ENCODE peak calls at places on chromosome 21, in six cellular contexts. H is GM23248; I is stomach; F is GM12865; R is naive thymus-derived CD4-positive, alpha-beta T cell; B is gastrocnemius medialis. M is an unnamed sample.

GRCh38 chr21:42545745-42546144 is 32.1 kb downstream of the SLC37A1 start:
- DNase-seq in H (no peak), B (no peak), I (no peak), F (no peak), R (no peak), M (no peak)

GRCh38 chr21:37357691-37358090 is 8.9 kb upstream of the DYRK1A start:
- DNase-seq in B (no peak), H (no peak), F (no peak), I (no peak), R (no peak), M (no peak)

GRCh38 chr21:40160911-40161310 is 293.7 kb downstream of the PCP4 start:
- DNase-seq in I (no peak), F (no peak), B (no peak), R (no peak), H (no peak), M (no peak)

GRCh38 chr21:24976238-24976637 is 631.0 kb downstream of the MRPL39 start:
- DNase-seq in H (no peak), F (peak; percentile 33), R (no peak), I (no peak), B (no peak), M (no peak)

GRCh38 chr21:25330266-25330665 is 277.0 kb downstream of the MRPL39 start:
- DNase-seq in F (no peak), H (peak; percentile 41), R (no peak), B (no peak), I (no peak), M (no peak)

GRCh38 chr21:42161401-42161956 is 57.5 kb upstream of the ABCG1 start:
- DNase-seq in I (no peak), F (no peak), B (no peak), H (no peak), R (no peak), M (no peak)

GRCh38 chr21:31198575-31198974 is 145.5 kb downstream of the TIAM1 start:
- DNase-seq in I (no peak), B (no peak), F (peak; percentile 42), H (peak; percentile 74), R (peak; percentile 56), M (no peak)

GRCh38 chr21:23936224-23936623 is 1671.1 kb downstream of the MRPL39 start:
- DNase-seq in I (no peak), B (no peak), H (no peak), F (peak; percentile 12), R (no peak), M (peak; percentile 9)

GRCh38 chr21:20459838-20460237 is 538.4 kb upstream of the NCAM2 start:
- DNase-seq in H (no peak), R (no peak), F (no peak), B (no peak), I (no peak), M (no peak)

GRCh38 chr21:19340303-19340702 is 936.7 kb upstream of the TMPRSS15 start:
- DNase-seq in I (no peak), F (no peak), H (no peak), B (no peak), R (no peak), M (no peak)

GRCh38 chr21:42601656-42602055 is 51.8 kb upstream of the PDE9A start:
- DNase-seq in I (no peak), F (no peak), H (no peak), B (no peak), R (no peak), M (no peak)

GRCh38 chr21:29477941-29478340 is 179.2 kb downstream of the BACH1 start:
- DNase-seq in R (no peak), I (no peak), F (no peak), B (no peak), H (peak; percentile 77), M (peak; percentile 66)

GRCh38 chr21:22575165-22575584 is 1577.0 kb downstream of the NCAM2 start:
- DNase-seq in H (no peak), R (no peak), I (no peak), F (no peak), B (no peak), M (peak; percentile 58)

GRCh38 chr21:31220567-31220966 is 123.5 kb downstream of the TIAM1 start:
- DNase-seq in B (no peak), R (no peak), F (no peak), I (no peak), H (peak; percentile 90), M (peak; percentile 28)

GRCh38 chr21:21666689-21667088 is 668.5 kb downstream of the NCAM2 start:
- DNase-seq in B (no peak), F (no peak), H (no peak), R (no peak), I (no peak), M (no peak)

GRCh38 chr21:42682661-42683060 is 29.2 kb downstream of the PDE9A start:
- DNase-seq in I (no peak), B (no peak), F (no peak), R (no peak), H (no peak), M (no peak)

GRCh38 chr21:29604096-29604495 is 305.4 kb downstream of the BACH1 start:
- DNase-seq in B (no peak), H (no peak), I (no peak), R (no peak), F (no peak), M (no peak)

GRCh38 chr21:42456457-42456856 is 39.6 kb downstream of the RSPH1 start:
- DNase-seq in H (no peak), R (peak; percentile 42), F (peak; percentile 46), I (no peak), B (no peak), M (no peak)

GRCh38 chr21:29434081-29434480 is 135.4 kb downstream of the BACH1 start:
- DNase-seq in F (no peak), B (no peak), I (no peak), R (no peak), H (no peak), M (no peak)

GRCh38 chr21:40706806-40707205 is 140.2 kb downstream of the DSCAM start:
- DNase-seq in B (no peak), I (no peak), R (no peak), F (no peak), H (no peak), M (no peak)

GRCh38 chr21:42532466-42533181 is 19.0 kb downstream of the SLC37A1 start:
- DNase-seq in R (no peak), F (no peak), B (peak; percentile 99), I (peak; percentile 78), H (no peak), M (no peak)

GRCh38 chr21:42463861-42464515 is 32.0 kb downstream of the RSPH1 start:
- DNase-seq in I (peak; percentile 73), R (peak; percentile 71), F (peak; percentile 84), H (peak; percentile 16), B (peak; percentile 45), M (peak; percentile 58)

GRCh38 chr21:41678944-41679343 is 87.9 kb downstream of the RIPK4 start:
- DNase-seq in F (peak; percentile 19), B (peak; percentile 77), I (peak; percentile 97), R (no peak), H (peak; percentile 99), M (peak; percentile 99)

GRCh38 chr21:30248844-30249243 is 32.9 kb upstream of the CLDN8 start:
- DNase-seq in H (no peak), R (no peak), I (no peak), F (no peak), B (no peak), M (no peak)

GRCh38 chr21:41396452-41397107 is 29.5 kb upstream of the MX1 start:
- DNase-seq in H (peak; percentile 9), I (peak; percentile 58), R (no peak), B (peak; percentile 45), F (no peak), M (no peak)

GRCh38 chr21:42541618-42542017 is 28.0 kb downstream of the SLC37A1 start:
- DNase-seq in I (no peak), H (no peak), B (no peak), R (no peak), F (no peak), M (no peak)

GRCh38 chr21:42321845-42322244 is 6.6 kb upstream of the TFF3 start:
- DNase-seq in I (no peak), R (no peak), H (no peak), B (no peak), F (no peak), M (no peak)

GRCh38 chr21:34885636-34886553 is 163.2 kb downstream of the RUNX1 start:
- DNase-seq in B (no peak), I (no peak), F (no peak), H (peak; percentile 43), R (peak; percentile 37), M (no peak)

GRCh38 chr21:18354947-18355346 is 48.6 kb downstream of the TMPRSS15 start:
- DNase-seq in I (no peak), F (no peak), R (no peak), H (no peak), B (no peak), M (no peak)

DNA sequence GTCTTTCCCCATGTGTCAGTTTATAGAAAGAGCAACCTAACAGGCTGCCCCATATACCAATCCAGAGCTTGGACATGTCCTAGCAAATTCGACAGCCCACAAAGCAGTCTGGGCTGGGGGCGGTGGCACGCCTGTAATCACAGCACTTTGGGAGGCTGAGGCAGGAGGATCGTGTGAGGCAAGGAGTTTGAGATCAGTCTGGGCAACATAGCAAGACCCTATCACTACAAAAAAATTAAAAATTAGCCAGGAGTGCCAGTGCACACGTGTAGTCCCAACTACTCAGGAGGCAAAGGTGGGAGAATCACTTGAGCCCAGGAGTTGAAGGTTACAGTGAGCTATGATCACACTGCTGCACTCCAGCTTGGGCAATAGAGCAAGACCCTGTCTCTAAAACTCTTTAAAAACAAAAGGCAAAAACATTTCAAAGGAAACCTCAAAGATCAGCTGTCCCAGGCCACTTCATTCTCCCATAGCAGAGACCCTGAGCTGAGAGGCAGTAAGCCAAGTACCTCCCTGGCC is 54.4 kb downstream of the SETD4 start:
- DNase-seq in R (no peak), F (no peak), I (no peak), B (no peak), H (no peak), M (no peak)
- H3K4me3 ChIP-seq in R (no peak overlapping the region), F (no peak overlapping the region), I (no peak overlapping the region), B (no peak overlapping the region), H (peak overlapping the region; percentile 71), M (no peak overlapping the region)

GRCh38 chr21:15192243-15192642 is 127.4 kb upstream of the NRIP1 start:
- DNase-seq in I (no peak), B (peak; percentile 30), H (no peak), R (no peak), F (no peak), M (no peak)
- H3K4me3 ChIP-seq in I (no peak overlapping the region), B (no peak overlapping the region), H (no peak overlapping the region), R (no peak overlapping the region), F (no peak overlapping the region), M (no peak overlapping the region)

DNA sequence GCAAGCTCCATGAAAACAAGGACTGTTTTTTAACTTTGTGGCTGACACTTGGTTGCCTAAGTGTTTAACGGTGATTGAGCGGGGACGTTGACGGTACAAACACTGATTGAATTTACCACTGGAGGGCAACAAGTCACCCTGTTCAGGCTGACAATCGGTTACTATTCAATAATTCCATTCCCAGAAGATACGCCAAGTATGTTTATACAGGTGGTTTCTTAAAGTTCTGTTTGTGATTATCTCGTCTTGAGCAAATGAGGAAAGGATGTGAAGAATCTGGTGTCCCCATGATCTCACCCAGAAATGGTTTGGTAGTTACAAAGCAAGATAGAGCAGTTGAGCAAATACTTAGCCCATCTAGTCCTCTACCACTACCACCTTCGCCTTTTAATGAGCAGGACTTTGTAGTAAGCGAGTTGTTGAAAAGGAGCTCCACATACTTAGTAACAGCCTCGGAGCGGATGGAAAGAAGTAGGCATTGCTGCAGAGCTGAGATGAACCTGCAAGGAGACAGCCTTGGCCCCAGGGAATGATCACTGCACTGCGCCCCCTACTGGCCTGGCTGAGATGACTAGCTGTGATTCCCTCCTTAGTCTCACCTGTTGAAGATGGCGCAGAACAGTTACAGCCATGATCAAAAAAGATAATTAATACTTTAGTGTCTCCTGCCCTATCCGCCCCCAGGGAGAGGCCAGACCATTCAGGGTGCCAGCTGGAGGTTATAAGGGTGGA is 36.3 kb downstream of the IFNAR1 start:
- DNase-seq in B (peak; percentile 66), R (peak; percentile 84), F (peak; percentile 91), H (peak; percentile 76), I (peak; percentile 82), M (peak; percentile 56)
- H3K4me3 ChIP-seq in B (peak overlapping the region; percentile 35), R (peak overlapping the region; percentile 76), F (peak overlapping the region; percentile 56), H (peak overlapping the region; percentile 35), I (peak overlapping the region; percentile 14), M (no peak overlapping the region)

GRCh38 chr21:16695074-16695473 is 817.8 kb upstream of the CXADR start:
- DNase-seq in H (no peak), F (no peak), R (no peak), B (no peak), I (no peak), M (no peak)
- H3K4me3 ChIP-seq in H (no peak overlapping the region), F (no peak overlapping the region), R (no peak overlapping the region), B (no peak overlapping the region), I (no peak overlapping the region), M (no peak overlapping the region)